ENCODE peak calls at places on chromosomes 13 and 19, in five cellular contexts. V is K562, L is H1, J is GM12878, G is HepG2. R is an unnamed sample.

GRCh38 chr19:13093407-13094284 is 9.0 kb downstream of the LYL1 start:
- DNase-seq in V (peak; percentile 89), L (peak; percentile 89), J (no peak), G (peak; percentile 76), R (peak; percentile 70)

GRCh38 chr13:24683370-24683769 is 3.2 kb downstream of the ATP12A start:
- DNase-seq in V (no peak), L (no peak), J (no peak), G (peak; percentile 8), R (no peak)

GRCh38 chr19:19342086-19343015 is 21.7 kb downstream of the MAU2 start:
- DNase-seq in V (peak; percentile 87), L (peak; percentile 95), J (no peak), G (peak; percentile 44), R (peak; percentile 26)

GRCh38 chr13:83248751-83249150 is 633.5 kb downstream of the SLITRK1 start:
- DNase-seq in V (no peak), L (no peak), J (no peak), G (no peak), R (no peak)

GRCh38 chr13:49297338-49297737 is 49.6 kb downstream of the CDADC1 start:
- DNase-seq in V (no peak), L (no peak), J (no peak), G (peak; percentile 33), R (no peak)

GRCh38 chr19:30387311-30388115 is 15.3 kb downstream of the ZNF536 start:
- DNase-seq in V (no peak), L (peak; percentile 28), J (no peak), G (no peak), R (no peak)

GRCh38 chr13:23754506-23754905 is 134.7 kb downstream of the MIPEP start:
- DNase-seq in V (no peak), L (no peak), J (no peak), G (peak; percentile 20), R (no peak)

GRCh38 chr19:29964171-29964570 is 22.1 kb downstream of the URI1 start:
- DNase-seq in V (no peak), L (no peak), J (no peak), G (no peak), R (no peak)

GRCh38 chr13:71218960-71219359 is 648.0 kb downstream of the DACH1 start:
- DNase-seq in V (no peak), L (no peak), J (no peak), G (peak; percentile 7), R (no peak)

GRCh38 chr13:96871470-96871869 is 122.8 kb downstream of the OXGR1 start:
- DNase-seq in V (no peak), L (no peak), J (no peak), G (no peak), R (no peak)

GRCh38 chr13:25281193-25281936 is 5.9 kb downstream of the MTMR6 start:
- DNase-seq in V (no peak), L (no peak), J (peak; percentile 45), G (no peak), R (no peak)

GRCh38 chr13:47027797-47028437 is 131.1 kb upstream of the HTR2A start:
- DNase-seq in V (no peak), L (no peak), J (no peak), G (no peak), R (no peak)

GRCh38 chr19:15871570-15871969 is 26.3 kb downstream of the CYP4F2 start:
- DNase-seq in V (peak; percentile 59), L (no peak), J (no peak), G (no peak), R (peak; percentile 54)

GRCh38 chr19:50460161-50460765 is 16.0 kb upstream of the EMC10 start:
- DNase-seq in V (no peak), L (no peak), J (peak; percentile 75), G (peak; percentile 91), R (no peak)

GRCh38 chr19:19546751-19547162 is 8.7 kb downstream of the CILP2 start:
- DNase-seq in V (no peak), L (no peak), J (no peak), G (no peak), R (no peak)

GRCh38 chr19:13234518-13234917 is 84.3 kb downstream of the IER2 start:
- DNase-seq in V (peak; percentile 92), L (peak; percentile 85), J (no peak), G (peak; percentile 42), R (peak; percentile 33)

GRCh38 chr13:25469179-25469545 is 97.4 kb downstream of the ATP8A2 start:
- DNase-seq in V (no peak), L (no peak), J (no peak), G (no peak), R (no peak)

GRCh38 chr19:12992729-12993128 is 2.5 kb upstream of the NFIX start:
- DNase-seq in V (no peak), L (no peak), J (no peak), G (no peak), R (no peak)

GRCh38 chr19:47437500-47437899 is 18.2 kb upstream of the MEIS3 start:
- DNase-seq in V (no peak), L (no peak), J (no peak), G (no peak), R (no peak)

GRCh38 chr13:44393391-44393790 is 19.8 kb downstream of the SERP2 start:
- DNase-seq in V (no peak), L (no peak), J (no peak), G (no peak), R (no peak)

DNA sequence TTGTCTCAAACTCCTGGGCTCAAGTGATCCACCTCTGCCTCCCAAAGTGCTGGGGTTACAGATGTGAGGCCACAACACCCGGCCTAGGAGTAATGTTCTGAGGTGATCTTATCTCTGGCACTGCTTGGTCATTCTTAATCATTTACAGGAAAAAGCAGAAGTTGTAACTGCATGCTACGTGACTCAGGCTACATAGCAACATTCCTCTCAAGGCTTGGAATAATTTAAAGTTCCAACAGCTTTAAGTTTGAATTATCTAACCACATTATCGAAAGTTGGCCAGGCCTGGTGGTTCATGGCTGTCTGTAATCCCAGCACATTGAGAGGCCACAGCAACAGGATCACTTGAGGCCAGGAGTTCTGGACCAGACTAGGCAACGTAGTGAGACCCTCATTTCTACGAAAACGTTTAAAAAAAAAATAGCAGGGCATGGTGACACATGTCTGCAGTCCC is 3.9 kb upstream of the B9D2 start:
- DNase-seq in V (peak; percentile 74), L (no peak), J (no peak), G (no peak), R (no peak)
- TF ChIP-seq SRF in V (no peak), L (no peak), J (no peak), G (no peak), R (no peak)

GRCh38 chr19:46271488-46272197 is 25.2 kb upstream of the HIF3A start:
- DNase-seq in V (no peak), L (no peak), J (no peak), G (no peak), R (no peak)
- TF ChIP-seq SRF in V (no peak), L (no peak), J (no peak), G (no peak), R (no peak)

GRCh38 chr13:33180009-33180804 is 105.3 kb downstream of the STARD13 start:
- DNase-seq in V (no peak), L (no peak), J (no peak), G (peak; percentile 20), R (no peak)

GRCh38 chr13:33183431-33184130 is 102.0 kb downstream of the STARD13 start:
- DNase-seq in V (no peak), L (no peak), J (no peak), G (no peak), R (no peak)

GRCh38 chr13:33179463-33179862 is 106.1 kb downstream of the STARD13 start:
- DNase-seq in V (no peak), L (no peak), J (no peak), G (no peak), R (no peak)

GRCh38 chr13:33182729-33183128 is 102.8 kb downstream of the STARD13 start:
- DNase-seq in V (no peak), L (no peak), J (no peak), G (no peak), R (no peak)

GRCh38 chr13:33181264-33181663 is 104.3 kb downstream of the STARD13 start:
- DNase-seq in V (no peak), L (no peak), J (no peak), G (no peak), R (no peak)
- TF ChIP-seq SRF in V (no peak), L (no peak), J (no peak), G (no peak), R (no peak)

GRCh38 chr19:6668696-6669095 is 1.3 kb downstream of the TNFSF14 start:
- DNase-seq in V (no peak), L (no peak), J (no peak), G (no peak), R (no peak)
- TF ChIP-seq SRF in V (no peak), L (no peak), J (no peak), G (no peak), R (no peak)

GRCh38 chr13:85528578-85529215 is 270.5 kb downstream of the SLITRK6 start:
- DNase-seq in V (no peak), L (no peak), J (no peak), G (no peak), R (no peak)
- TF ChIP-seq SRF in V (no peak), L (no peak), J (no peak), G (no peak), R (no peak)

DNA sequence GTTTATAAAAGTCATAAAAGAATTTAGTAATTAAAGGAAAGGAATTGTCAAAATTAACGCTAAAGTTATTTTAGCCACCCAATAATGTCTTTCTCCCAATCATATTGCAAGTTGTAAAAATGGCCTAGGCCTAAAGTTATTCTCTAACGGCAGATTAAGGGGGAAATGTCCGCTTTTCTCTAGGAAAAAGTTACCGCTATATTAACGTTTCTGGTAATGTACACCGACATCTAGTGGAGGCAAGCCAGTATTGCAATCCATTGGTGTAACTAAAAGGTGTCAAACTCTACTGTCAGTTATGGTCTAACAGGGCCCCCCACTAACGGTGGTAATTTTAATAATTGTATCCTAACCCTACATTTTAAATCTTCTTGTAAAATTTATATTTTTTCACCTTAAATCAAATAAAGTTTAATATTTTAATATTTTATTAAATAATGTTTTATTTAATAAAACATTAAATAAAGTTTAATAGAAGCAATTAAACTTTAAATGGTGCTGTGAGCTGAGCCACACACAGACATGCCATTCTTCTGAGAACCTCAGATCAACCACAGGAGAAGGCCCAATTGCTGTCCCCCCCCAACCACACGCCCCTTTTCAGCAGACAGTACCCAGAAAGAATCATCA is 35.9 kb upstream of the ZSCAN5A start:
- DNase-seq in V (peak; percentile 33), L (peak; percentile 52), J (peak; percentile 11), G (peak; percentile 58), R (peak; percentile 24)
- TF ChIP-seq SRF in V (no peak), L (no peak), J (no peak), G (no peak), R (no peak)

DNA sequence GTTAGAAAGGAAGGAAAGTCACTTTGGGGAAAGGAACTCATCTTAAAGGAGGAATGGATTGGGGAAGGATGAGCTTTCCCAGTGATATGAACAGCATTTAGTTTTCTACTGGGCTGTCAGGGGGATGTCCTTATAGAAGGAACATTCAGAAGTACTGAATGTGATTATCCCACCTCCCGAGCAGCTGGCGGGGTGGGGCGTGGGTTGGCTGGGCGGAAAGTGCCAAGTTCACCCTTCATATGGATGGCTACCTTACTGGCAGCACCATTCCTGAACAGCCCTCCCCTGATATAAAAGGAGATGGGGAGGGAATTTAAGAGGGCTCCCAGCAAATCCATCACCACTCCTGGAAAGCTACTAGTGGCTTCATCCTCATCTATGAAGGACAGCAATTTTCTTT is 190.7 kb downstream of the DNAJC15 start:
- DNase-seq in V (no peak), L (no peak), J (no peak), G (no peak), R (no peak)
- TF ChIP-seq SRF in V (no peak), L (no peak), J (no peak), G (no peak), R (no peak)